ENCODE peak calls at places on chromosomes 13 and 19, in eight cellular contexts. One of them, this sample, is unnamed. For H3K9me3 and H3K36me3, the result is how much of the 10 kb centered on the place peaks cover.

GRCh38 chr19:5188548-5189317 is 151.9 kb downstream of the PTPRS start:
- DNase-seq in cardiac muscle cell: no peak
- DNase-seq in aorta: no peak
- DNase-seq in neural progenitor cell: no peak
- DNase-seq in tibial artery: no peak
- DNase-seq in PC-3: no peak
- DNase-seq in tibial nerve: no peak
- DNase-seq in fibroblast of lung: no peak
- DNase-seq in this sample: no peak

GRCh38 chr19:8045872-8046568 is 6.5 kb upstream of the CCL25 start:
- DNase-seq in cardiac muscle cell: no peak
- DNase-seq in aorta: no peak
- DNase-seq in neural progenitor cell: no peak
- DNase-seq in tibial artery: no peak
- DNase-seq in PC-3: no peak
- DNase-seq in tibial nerve: no peak
- DNase-seq in fibroblast of lung: no peak
- DNase-seq in this sample: no peak

GRCh38 chr13:30791354-30791921 is 56.1 kb downstream of the ALOX5AP start:
- DNase-seq in cardiac muscle cell: peak
- DNase-seq in aorta: no peak
- DNase-seq in neural progenitor cell: no peak
- DNase-seq in tibial artery: no peak
- DNase-seq in PC-3: no peak
- DNase-seq in tibial nerve: peak
- DNase-seq in fibroblast of lung: peak
- DNase-seq in this sample: no peak

GRCh38 chr13:42272115-42272756 is at the start of gene AKAP11:
- DNase-seq in cardiac muscle cell: peak
- DNase-seq in aorta: peak
- DNase-seq in neural progenitor cell: peak
- DNase-seq in tibial artery: peak
- DNase-seq in PC-3: peak
- DNase-seq in tibial nerve: peak
- DNase-seq in fibroblast of lung: peak
- DNase-seq in this sample: peak

GRCh38 chr13:111326981-111327642 is 6.7 kb downstream of the TEX29 start:
- DNase-seq in cardiac muscle cell: no peak
- DNase-seq in aorta: no peak
- DNase-seq in neural progenitor cell: no peak
- DNase-seq in tibial artery: peak
- DNase-seq in PC-3: no peak
- DNase-seq in tibial nerve: no peak
- DNase-seq in fibroblast of lung: no peak
- DNase-seq in this sample: no peak

GRCh38 chr13:76830805-76831204 is 55.4 kb downstream of the KCTD12 start:
- DNase-seq in cardiac muscle cell: no peak
- DNase-seq in aorta: no peak
- DNase-seq in neural progenitor cell: no peak
- DNase-seq in tibial artery: no peak
- DNase-seq in PC-3: no peak
- DNase-seq in tibial nerve: no peak
- DNase-seq in fibroblast of lung: no peak
- DNase-seq in this sample: no peak

GRCh38 chr13:42969558-42970172 is 22.4 kb downstream of the EPSTI1 start:
- DNase-seq in cardiac muscle cell: peak
- DNase-seq in aorta: peak
- DNase-seq in neural progenitor cell: peak
- DNase-seq in tibial artery: peak
- DNase-seq in PC-3: peak
- DNase-seq in tibial nerve: peak
- DNase-seq in fibroblast of lung: peak
- DNase-seq in this sample: peak

GRCh38 chr13:36418022-36418805 is 14.1 kb upstream of the CCNA1 start:
- DNase-seq in cardiac muscle cell: peak
- DNase-seq in aorta: no peak
- DNase-seq in neural progenitor cell: no peak
- DNase-seq in tibial artery: no peak
- DNase-seq in PC-3: peak
- DNase-seq in tibial nerve: no peak
- DNase-seq in fibroblast of lung: peak
- DNase-seq in this sample: no peak

GRCh38 chr19:50794778-50795664 is 4.8 kb downstream of the ACP4 start:
- DNase-seq in cardiac muscle cell: no peak
- DNase-seq in aorta: no peak
- DNase-seq in neural progenitor cell: no peak
- DNase-seq in tibial artery: no peak
- DNase-seq in PC-3: peak
- DNase-seq in tibial nerve: no peak
- DNase-seq in fibroblast of lung: no peak
- DNase-seq in this sample: peak

GRCh38 chr13:48730971-48731658 is 77.4 kb downstream of the CYSLTR2 start:
- DNase-seq in cardiac muscle cell: peak
- DNase-seq in aorta: no peak
- DNase-seq in neural progenitor cell: peak
- DNase-seq in tibial artery: no peak
- DNase-seq in PC-3: peak
- DNase-seq in tibial nerve: no peak
- DNase-seq in fibroblast of lung: peak
- DNase-seq in this sample: no peak

GRCh38 chr19:38655148-38655824 is 7.8 kb downstream of the ACTN4 start:
- DNase-seq in cardiac muscle cell: no peak
- DNase-seq in aorta: no peak
- DNase-seq in neural progenitor cell: no peak
- DNase-seq in tibial artery: no peak
- DNase-seq in PC-3: no peak
- DNase-seq in tibial nerve: no peak
- DNase-seq in fibroblast of lung: peak
- DNase-seq in this sample: no peak

GRCh38 chr19:49469828-49470614 is 4.0 kb upstream of the FLT3LG start:
- DNase-seq in cardiac muscle cell: no peak
- DNase-seq in aorta: peak
- DNase-seq in neural progenitor cell: no peak
- DNase-seq in tibial artery: no peak
- DNase-seq in PC-3: no peak
- DNase-seq in tibial nerve: no peak
- DNase-seq in fibroblast of lung: no peak
- DNase-seq in this sample: no peak

GRCh38 chr19:39828015-39828633 is 5.8 kb downstream of the DYRK1B start:
- DNase-seq in cardiac muscle cell: no peak
- DNase-seq in aorta: no peak
- DNase-seq in neural progenitor cell: no peak
- DNase-seq in tibial artery: no peak
- DNase-seq in PC-3: no peak
- DNase-seq in tibial nerve: no peak
- DNase-seq in fibroblast of lung: no peak
- DNase-seq in this sample: no peak

GRCh38 chr13:28657784-28658538 is 969 bp upstream of the POMP start:
- DNase-seq in cardiac muscle cell: peak
- DNase-seq in aorta: no peak
- DNase-seq in neural progenitor cell: peak
- DNase-seq in tibial artery: no peak
- DNase-seq in PC-3: no peak
- DNase-seq in tibial nerve: no peak
- DNase-seq in fibroblast of lung: peak
- DNase-seq in this sample: no peak

GRCh38 chr13:106484755-106485193 is 50.7 kb downstream of the EFNB2 start:
- DNase-seq in cardiac muscle cell: peak
- DNase-seq in aorta: peak
- DNase-seq in neural progenitor cell: no peak
- DNase-seq in tibial artery: peak
- DNase-seq in PC-3: no peak
- DNase-seq in tibial nerve: no peak
- DNase-seq in fibroblast of lung: peak
- DNase-seq in this sample: no peak

GRCh38 chr13:106486287-106486686 is 49.2 kb downstream of the EFNB2 start:
- DNase-seq in cardiac muscle cell: no peak
- DNase-seq in aorta: no peak
- DNase-seq in neural progenitor cell: no peak
- DNase-seq in tibial artery: no peak
- DNase-seq in PC-3: no peak
- DNase-seq in tibial nerve: no peak
- DNase-seq in fibroblast of lung: no peak
- DNase-seq in this sample: no peak

GRCh38 chr13:106481919-106482318 is 53.5 kb downstream of the EFNB2 start:
- DNase-seq in cardiac muscle cell: no peak
- DNase-seq in aorta: no peak
- DNase-seq in neural progenitor cell: no peak
- DNase-seq in tibial artery: no peak
- DNase-seq in PC-3: no peak
- DNase-seq in tibial nerve: no peak
- DNase-seq in fibroblast of lung: no peak
- DNase-seq in this sample: no peak

GRCh38 chr13:106480511-106480910 is 55.0 kb downstream of the EFNB2 start:
- DNase-seq in cardiac muscle cell: no peak
- DNase-seq in aorta: no peak
- DNase-seq in neural progenitor cell: no peak
- DNase-seq in tibial artery: peak
- DNase-seq in PC-3: no peak
- DNase-seq in tibial nerve: no peak
- DNase-seq in fibroblast of lung: no peak
- DNase-seq in this sample: no peak

DNA sequence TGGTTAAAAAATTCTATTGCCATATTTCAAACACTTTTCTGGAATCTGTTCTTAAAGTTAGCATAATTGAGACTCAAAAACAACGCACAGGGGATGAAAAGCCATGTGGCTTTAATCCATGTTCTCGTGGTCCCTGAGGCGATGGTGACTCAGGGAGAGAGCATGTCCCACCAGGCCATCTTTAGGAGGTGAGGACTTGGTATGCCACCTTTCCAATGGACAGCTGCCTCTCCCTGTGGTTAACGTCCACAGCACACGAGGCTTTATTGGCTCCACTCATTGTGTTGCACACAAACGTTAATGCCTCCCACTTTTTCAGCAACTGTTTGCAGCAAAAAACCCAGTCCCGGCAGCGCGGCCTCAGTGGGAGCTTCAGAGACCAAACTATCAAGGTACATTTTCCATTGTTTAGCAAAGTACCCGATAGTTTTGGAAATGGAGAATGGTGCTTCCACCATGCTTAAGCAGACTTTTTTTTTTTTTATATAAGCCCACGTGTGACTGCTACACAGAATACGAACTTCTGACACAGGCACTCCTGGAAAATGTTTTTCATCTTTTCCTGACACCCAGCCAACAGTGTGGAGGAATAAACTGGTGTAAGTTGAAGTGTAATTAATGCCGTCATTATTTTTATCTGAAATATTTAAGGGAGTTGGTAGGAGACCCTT is 51.2 kb downstream of the EFNB2 start:
- DNase-seq in cardiac muscle cell: no peak
- DNase-seq in aorta: no peak
- DNase-seq in neural progenitor cell: no peak
- DNase-seq in tibial artery: no peak
- DNase-seq in PC-3: no peak
- DNase-seq in tibial nerve: no peak
- DNase-seq in fibroblast of lung: peak
- DNase-seq in this sample: no peak
- H3K4me3 ChIP-seq in cardiac muscle cell: no peak
- H3K4me3 ChIP-seq in aorta: no peak
- H3K4me3 ChIP-seq in neural progenitor cell: no peak
- H3K4me3 ChIP-seq in tibial artery: peak
- H3K4me3 ChIP-seq in PC-3: no peak
- H3K4me3 ChIP-seq in tibial nerve: no peak
- H3K4me3 ChIP-seq in fibroblast of lung: no peak
- H3K4me3 ChIP-seq in this sample: no peak

DNA sequence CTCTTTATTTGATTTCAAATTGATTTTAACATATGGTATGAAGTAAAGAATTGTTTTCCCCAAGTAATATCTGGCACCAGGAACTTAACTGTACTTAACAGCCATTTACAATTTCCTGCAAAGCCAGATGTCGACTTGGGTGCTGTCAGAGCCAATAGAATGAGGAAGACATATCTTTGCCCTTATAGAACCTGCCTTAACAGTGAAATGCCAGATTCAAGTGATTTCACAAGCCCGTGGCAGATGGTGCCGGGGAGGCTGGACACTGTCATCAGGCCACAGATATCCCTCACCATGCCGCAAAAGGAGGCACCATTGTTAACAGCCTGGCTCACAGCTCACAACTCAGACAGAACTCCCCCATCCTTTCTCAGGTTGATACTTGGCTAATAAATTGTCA is 48.7 kb downstream of the ESD start:
- DNase-seq in cardiac muscle cell: no peak
- DNase-seq in aorta: no peak
- DNase-seq in neural progenitor cell: no peak
- DNase-seq in tibial artery: no peak
- DNase-seq in PC-3: no peak
- DNase-seq in tibial nerve: no peak
- DNase-seq in fibroblast of lung: no peak
- DNase-seq in this sample: no peak
- H3K9me3 ChIP-seq in cardiac muscle cell: under half
- H3K9me3 ChIP-seq in aorta: under half
- H3K9me3 ChIP-seq in neural progenitor cell: under half
- H3K9me3 ChIP-seq in tibial artery: under half
- H3K9me3 ChIP-seq in PC-3: under half
- H3K9me3 ChIP-seq in tibial nerve: under half
- H3K9me3 ChIP-seq in fibroblast of lung: under half
- H3K9me3 ChIP-seq in this sample: under half

GRCh38 chr19:52221031-52221430 is 31.2 kb downstream of the PPP2R1A start:
- DNase-seq in cardiac muscle cell: no peak
- DNase-seq in aorta: no peak
- DNase-seq in neural progenitor cell: no peak
- DNase-seq in tibial artery: no peak
- DNase-seq in PC-3: no peak
- DNase-seq in tibial nerve: no peak
- DNase-seq in fibroblast of lung: no peak
- DNase-seq in this sample: no peak
- H3K36me3 ChIP-seq in cardiac muscle cell: half or more
- H3K36me3 ChIP-seq in aorta: under half
- H3K36me3 ChIP-seq in neural progenitor cell: under half
- H3K36me3 ChIP-seq in tibial artery: half or more
- H3K36me3 ChIP-seq in PC-3: half or more
- H3K36me3 ChIP-seq in tibial nerve: under half
- H3K36me3 ChIP-seq in fibroblast of lung: under half
- H3K36me3 ChIP-seq in this sample: half or more

GRCh38 chr19:58058428-58058827 is 654 bp upstream of the ZNF135 start:
- DNase-seq in cardiac muscle cell: no peak
- DNase-seq in aorta: no peak
- DNase-seq in neural progenitor cell: peak
- DNase-seq in tibial artery: no peak
- DNase-seq in PC-3: no peak
- DNase-seq in tibial nerve: no peak
- DNase-seq in fibroblast of lung: no peak
- DNase-seq in this sample: no peak

GRCh38 chr19:58056861-58057260 is 2.2 kb upstream of the ZNF135 start:
- DNase-seq in cardiac muscle cell: no peak
- DNase-seq in aorta: no peak
- DNase-seq in neural progenitor cell: no peak
- DNase-seq in tibial artery: no peak
- DNase-seq in PC-3: no peak
- DNase-seq in tibial nerve: no peak
- DNase-seq in fibroblast of lung: no peak
- DNase-seq in this sample: no peak

GRCh38 chr19:58059681-58060080 is 599 bp downstream of the ZNF135 start:
- DNase-seq in cardiac muscle cell: no peak
- DNase-seq in aorta: no peak
- DNase-seq in neural progenitor cell: no peak
- DNase-seq in tibial artery: no peak
- DNase-seq in PC-3: no peak
- DNase-seq in tibial nerve: no peak
- DNase-seq in fibroblast of lung: no peak
- DNase-seq in this sample: no peak

GRCh38 chr19:58059003-58059671 is at the start of gene ZNF135:
- DNase-seq in cardiac muscle cell: peak
- DNase-seq in aorta: peak
- DNase-seq in neural progenitor cell: peak
- DNase-seq in tibial artery: peak
- DNase-seq in PC-3: no peak
- DNase-seq in tibial nerve: peak
- DNase-seq in fibroblast of lung: peak
- DNase-seq in this sample: no peak

GRCh38 chr19:58060231-58060630 is 1.1 kb downstream of the ZNF135 start:
- DNase-seq in cardiac muscle cell: no peak
- DNase-seq in aorta: no peak
- DNase-seq in neural progenitor cell: no peak
- DNase-seq in tibial artery: no peak
- DNase-seq in PC-3: no peak
- DNase-seq in tibial nerve: no peak
- DNase-seq in fibroblast of lung: no peak
- DNase-seq in this sample: no peak
- H3K4me3 ChIP-seq in cardiac muscle cell: no peak
- H3K4me3 ChIP-seq in aorta: no peak
- H3K4me3 ChIP-seq in neural progenitor cell: no peak
- H3K4me3 ChIP-seq in tibial artery: peak
- H3K4me3 ChIP-seq in PC-3: no peak
- H3K4me3 ChIP-seq in tibial nerve: peak
- H3K4me3 ChIP-seq in fibroblast of lung: no peak
- H3K4me3 ChIP-seq in this sample: no peak